ENCODE peak calls at places on chromosomes 13 and 19, in five cellular contexts. Q is fibroblast of mammary gland, P is NCI-H1105, G is NCI-H1092 treated with DMSO at 0.1 percent for 48 hours, E is GF-D8. V is an unnamed sample.

GRCh38 chr13:80239571-80240255 is 101.2 kb downstream of the SPRY2 start:
- DNase-seq in Q (no peak), E (no peak), G (no peak), P (no peak), V (no peak)

GRCh38 chr19:41957838-41958366 is 1.2 kb downstream of the RABAC1 start:
- DNase-seq in Q (peak), E (peak), P (peak), G (peak), V (peak)

GRCh38 chr19:7230826-7231225 is 63.4 kb downstream of the INSR start:
- DNase-seq in P (no peak), E (no peak), G (no peak), Q (no peak), V (no peak)

GRCh38 chr13:111335263-111335662 is 14.8 kb downstream of the TEX29 start:
- DNase-seq in E (no peak), Q (no peak), P (no peak), G (no peak), V (no peak)

GRCh38 chr19:17341845-17342244 is 4.5 kb downstream of the GTPBP3 start:
- DNase-seq in G (no peak), E (no peak), P (no peak), Q (no peak), V (no peak)

GRCh38 chr19:29660835-29661234 is 4.4 kb upstream of the PLEKHF1 start:
- DNase-seq in P (no peak), Q (peak), E (no peak), G (no peak), V (no peak)

GRCh38 chr13:31431722-31432137 is 232.0 kb downstream of the B3GLCT start:
- DNase-seq in Q (peak), G (peak), P (no peak), E (no peak), V (peak)

GRCh38 chr19:57803594-57804325 is 11.0 kb downstream of the ZNF552 start:
- DNase-seq in G (no peak), Q (peak), P (peak), E (peak), V (peak)

GRCh38 chr19:39906283-39906682 is 28.2 kb downstream of the FCGBP start:
- DNase-seq in G (no peak), P (no peak), Q (no peak), E (no peak), V (no peak)

GRCh38 chr13:113115363-113116205 is 7.0 kb upstream of the F10 start:
- DNase-seq in P (no peak), Q (no peak), G (no peak), E (no peak), V (no peak)

GRCh38 chr19:54114340-54114826 is 1.1 kb downstream of the TFPT start:
- DNase-seq in Q (peak), E (peak), G (peak), P (peak), V (peak)

GRCh38 chr13:21022056-21022693 is 39.2 kb downstream of the LATS2 start:
- DNase-seq in Q (no peak), G (no peak), P (no peak), E (no peak), V (no peak)

GRCh38 chr19:1690570-1691307 is 38.3 kb upstream of the TCF3 start:
- DNase-seq in G (no peak), E (no peak), Q (peak), P (peak), V (no peak)

GRCh38 chr19:46068345-46069258 is 27.8 kb upstream of the IGFL4 start:
- DNase-seq in P (no peak), G (no peak), E (peak), Q (peak), V (peak)

GRCh38 chr13:20441066-20441465 is 84.6 kb downstream of the CRYL1 start:
- DNase-seq in P (no peak), E (no peak), Q (no peak), G (no peak), V (no peak)

GRCh38 chr13:30735025-30735967 is at the start of gene ALOX5AP:
- DNase-seq in Q (no peak), P (no peak), E (peak), G (no peak), V (peak)

GRCh38 chr19:50214699-50215543 is 11.5 kb downstream of the MYH14 start:
- DNase-seq in P (no peak), E (no peak), Q (no peak), G (no peak), V (no peak)

GRCh38 chr13:78593652-78594494 is 9.5 kb downstream of the POU4F1 start:
- DNase-seq in G (peak), E (no peak), P (no peak), Q (no peak), V (no peak)

GRCh38 chr19:1057185-1057857 is 9.6 kb upstream of the ARHGAP45 start:
- DNase-seq in E (peak), P (no peak), G (peak), Q (peak), V (peak)

GRCh38 chr19:58559275-58560006 is 1.0 kb upstream of the UBE2M start:
- DNase-seq in G (no peak), P (no peak), E (no peak), Q (peak), V (no peak)

GRCh38 chr13:35465345-35465744 is 11.1 kb downstream of the MAB21L1 start:
- DNase-seq in G (no peak), P (no peak), E (no peak), Q (no peak), V (no peak)

GRCh38 chr19:681029-681626 is 4.9 kb downstream of the FSTL3 start:
- DNase-seq in G (no peak), E (peak), Q (no peak), P (no peak), V (peak)

GRCh38 chr13:109785141-109785891 is 1.1 kb downstream of the IRS2 start:
- DNase-seq in P (peak), G (peak), E (peak), Q (peak), V (peak)

GRCh38 chr13:25920931-25921330 is 130.9 kb downstream of the SHISA2 start:
- DNase-seq in G (no peak), P (no peak), Q (no peak), E (no peak), V (no peak)

GRCh38 chr13:88937381-88937780 is 1266.2 kb downstream of the SLITRK5 start:
- DNase-seq in G (no peak), E (no peak), P (no peak), Q (no peak), V (no peak)

GRCh38 chr19:47377801-47378200 is 28.7 kb downstream of the DHX34 start:
- DNase-seq in E (no peak), Q (no peak), P (no peak), G (peak), V (no peak)

GRCh38 chr13:35457258-35457657 is 19.2 kb downstream of the MAB21L1 start:
- DNase-seq in G (no peak), Q (no peak), E (no peak), P (no peak), V (no peak)

GRCh38 chr13:103833453-103833852 is 767.2 kb upstream of the SLC10A2 start:
- DNase-seq in E (no peak), G (no peak), Q (no peak), P (no peak), V (no peak)

GRCh38 chr13:20294497-20294896 is 62.4 kb upstream of the GJB6 start:
- DNase-seq in E (no peak), Q (peak), G (no peak), P (no peak), V (no peak)

GRCh38 chr13:49295231-49295630 is 47.5 kb downstream of the CDADC1 start:
- DNase-seq in P (no peak), E (no peak), G (no peak), Q (no peak), V (no peak)

GRCh38 chr19:29966594-29967249 is 24.7 kb downstream of the URI1 start:
- DNase-seq in G (no peak), E (peak), P (peak), Q (peak), V (peak)

V was measured in Kasumi-1.